ENCODE peak calls at places on chromosomes 6 and 20, in six cellular contexts. P, Z, Y, N, M and K are unnamed samples.

GRCh38 chr6:147578883-147579282 is 70.4 kb downstream of the SAMD5 start:
- DNase-seq in N (no peak), Y (no peak), M (no peak), Z (no peak), P (no peak), K (no peak)

GRCh38 chr6:114989279-114989964 is 646.6 kb upstream of the HS3ST5 start:
- DNase-seq in M (no peak), Y (no peak), N (no peak), P (no peak), Z (peak; percentile 13), K (peak; percentile 22)

GRCh38 chr6:131755597-131755996 is 44.8 kb upstream of the CTAGE9 start:
- DNase-seq in M (peak; percentile 85), Z (no peak), Y (no peak), P (peak; percentile 66), N (no peak), K (no peak)

GRCh38 chr6:3697609-3698008 is 53.9 kb downstream of the PXDC1 start:
- DNase-seq in Z (no peak), M (peak; percentile 88), Y (no peak), P (peak; percentile 95), N (no peak), K (no peak)

GRCh38 chr6:39280247-39280731 is 33.9 kb downstream of the KCNK17 start:
- DNase-seq in Y (peak; percentile 47), M (no peak), N (peak; percentile 58), Z (no peak), P (no peak), K (no peak)

GRCh38 chr6:37061157-37061804 is 55.8 kb downstream of the FGD2 start:
- DNase-seq in P (no peak), Y (peak; percentile 75), Z (no peak), M (no peak), N (no peak), K (no peak)

GRCh38 chr20:25336561-25337422 is 53.8 kb downstream of the ABHD12 start:
- DNase-seq in N (no peak), P (peak; percentile 27), Z (no peak), Y (peak; percentile 63), M (no peak), K (no peak)

GRCh38 chr6:6559994-6560393 is 28.5 kb upstream of the LY86 start:
- DNase-seq in M (no peak), Y (no peak), N (no peak), Z (no peak), P (no peak), K (no peak)

GRCh38 chr6:34152806-34153565 is 7.1 kb upstream of the GRM4 start:
- DNase-seq in N (no peak), P (no peak), Z (no peak), Y (no peak), M (no peak), K (no peak)

GRCh38 chr6:54467384-54467783 is 159.1 kb downstream of the TINAG start:
- DNase-seq in P (no peak), N (no peak), Z (no peak), M (no peak), Y (no peak), K (no peak)

GRCh38 chr6:46468611-46469010 is 22.6 kb downstream of the RCAN2 start:
- DNase-seq in N (no peak), Y (no peak), M (no peak), Z (no peak), P (no peak), K (no peak)

GRCh38 chr6:35146453-35146852 is 5.3 kb upstream of the TCP11 start:
- DNase-seq in M (no peak), N (no peak), Z (no peak), P (peak; percentile 55), Y (peak; percentile 44), K (peak; percentile 40)

GRCh38 chr6:160030103-160030502 is 61.2 kb downstream of the IGF2R start:
- DNase-seq in Y (peak; percentile 86), N (no peak), Z (no peak), M (peak; percentile 86), P (peak; percentile 96), K (no peak)

GRCh38 chr6:69232506-69233194 is 564.2 kb downstream of the LMBRD1 start:
- DNase-seq in P (peak; percentile 55), M (no peak), Z (peak; percentile 52), Y (peak; percentile 78), N (peak; percentile 91), K (peak; percentile 60)

GRCh38 chr6:163177892-163178420 is 236.6 kb upstream of the QKI start:
- DNase-seq in P (no peak), M (no peak), Z (no peak), N (no peak), Y (no peak), K (no peak)

GRCh38 chr6:71134929-71135642 is 153.5 kb upstream of the OGFRL1 start:
- DNase-seq in N (no peak), P (no peak), Y (no peak), Z (no peak), M (no peak), K (no peak)

GRCh38 chr6:110590821-110591351 is 114.5 kb upstream of the SLC22A16 start:
- DNase-seq in N (no peak), Z (peak; percentile 36), Y (no peak), M (no peak), P (peak; percentile 15), K (peak; percentile 41)

GRCh38 chr6:42729731-42730130 is 7.3 kb upstream of the PRPH2 start:
- DNase-seq in N (no peak), Z (no peak), P (peak; percentile 51), M (no peak), Y (peak; percentile 20), K (no peak)

GRCh38 chr6:49326337-49326736 is 136.7 kb downstream of the MMUT start:
- DNase-seq in P (peak; percentile 86), M (peak; percentile 36), Y (no peak), N (no peak), Z (no peak), K (no peak)

GRCh38 chr6:167928111-167928510 is 69.4 kb upstream of the KIF25 start:
- DNase-seq in Y (no peak), Z (no peak), M (no peak), P (no peak), N (no peak), K (no peak)

GRCh38 chr6:14673201-14673600 is 555.6 kb downstream of the CD83 start:
- DNase-seq in N (no peak), Z (no peak), P (no peak), M (peak; percentile 29), Y (no peak), K (no peak)

GRCh38 chr6:139131736-139132285 is 3.1 kb upstream of the HECA start:
- DNase-seq in M (no peak), N (no peak), Z (no peak), Y (no peak), P (no peak), K (no peak)

GRCh38 chr20:20267685-20268429 is 100.0 kb upstream of the INSM1 start:
- DNase-seq in M (no peak), Y (no peak), Z (no peak), N (no peak), P (no peak), K (no peak)

GRCh38 chr6:129501401-129502051 is 208.5 kb downstream of the ARHGAP18 start:
- DNase-seq in M (peak; percentile 86), Z (no peak), P (peak; percentile 95), N (no peak), Y (peak; percentile 49), K (no peak)

GRCh38 chr20:50855498-50856474 is 60.9 kb downstream of the BCAS4 start:
- DNase-seq in M (no peak), Y (peak; percentile 61), P (no peak), N (no peak), Z (no peak), K (no peak)

GRCh38 chr20:48784273-48784641 is 43.5 kb downstream of the PREX1 start:
- DNase-seq in N (no peak), Z (no peak), M (no peak), Y (no peak), P (no peak), K (no peak)

GRCh38 chr20:48783533-48784272 is 44.1 kb downstream of the PREX1 start:
- DNase-seq in P (peak; percentile 28), N (no peak), Z (no peak), Y (no peak), M (no peak), K (no peak)

GRCh38 chr20:48781634-48782033 is 46.2 kb downstream of the PREX1 start:
- DNase-seq in N (no peak), Y (no peak), Z (no peak), M (no peak), P (no peak), K (no peak)

GRCh38 chr20:48782073-48782472 is 45.7 kb downstream of the PREX1 start:
- DNase-seq in P (no peak), M (no peak), Z (no peak), N (no peak), Y (no peak), K (no peak)

DNA sequence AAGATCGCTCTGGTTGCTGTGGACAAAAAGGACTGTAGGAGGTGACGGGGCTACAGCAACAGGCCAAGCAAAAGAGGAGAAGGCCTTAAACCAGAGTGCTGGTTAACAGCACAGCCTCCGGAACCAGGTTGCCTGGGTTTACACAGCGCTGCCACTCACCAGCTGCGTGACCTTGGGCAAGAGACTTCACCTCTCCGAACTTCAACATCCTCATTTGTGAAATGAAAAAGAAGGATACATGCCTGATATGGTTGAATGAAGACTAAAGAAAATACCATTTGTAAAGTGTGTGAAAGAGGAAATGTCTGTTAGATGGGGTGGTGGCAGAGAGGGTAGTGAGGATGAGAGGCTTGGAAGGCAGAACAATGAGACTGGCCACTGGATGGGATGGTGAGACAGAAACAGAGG is 44.9 kb downstream of the PREX1 start:
- DNase-seq in M (no peak), N (no peak), P (no peak), Y (no peak), Z (no peak), K (no peak)
- TF ChIP-seq CTCF in M (no peak), N (no peak), P (no peak), Y (no peak), Z (no peak), K (no peak)

GRCh38 chr6:28981833-28982475 is 23.2 kb downstream of the ZNF311 start:
- DNase-seq in P (peak; percentile 96), Z (peak; percentile 79), Y (peak; percentile 84), N (peak; percentile 91), M (no peak), K (peak; percentile 72)
- TF ChIP-seq CTCF in P (no peak), Z (no peak), Y (no peak), N (no peak), M (no peak), K (no peak)

DNA sequence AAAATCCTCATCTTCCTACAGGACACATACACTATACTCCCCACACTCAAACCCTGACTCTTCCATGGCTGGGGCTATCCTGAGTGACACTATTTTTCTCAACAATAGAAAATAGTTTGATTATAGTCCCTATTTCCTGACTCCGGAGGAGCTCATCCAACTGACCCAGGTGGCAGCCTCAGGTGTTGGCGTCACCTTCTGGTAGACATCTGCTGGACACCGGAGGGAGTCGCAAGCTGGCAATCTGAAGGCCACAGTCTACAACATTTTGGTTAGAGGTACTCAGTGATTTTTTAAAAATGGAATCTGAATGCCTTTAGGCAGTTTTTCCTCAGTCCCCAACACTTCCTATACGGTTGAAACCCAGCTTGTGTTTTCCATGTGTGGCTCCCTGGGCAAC is 32.2 kb upstream of the OCSTAMP start:
- DNase-seq in N (no peak), Y (no peak), Z (no peak), M (no peak), P (no peak), K (no peak)
- TF ChIP-seq CTCF in N (no peak), Y (no peak), Z (no peak), M (no peak), P (no peak), K (no peak)

GRCh38 chr6:38164131-38164481 is 344.6 kb downstream of the ZFAND3 start:
- DNase-seq in Z (no peak), P (no peak), M (no peak), Y (peak; percentile 38), N (no peak), K (no peak)
- TF ChIP-seq CTCF in Z (no peak), P (no peak), M (no peak), Y (no peak), N (no peak), K (no peak)